ENCODE peak calls at places on chromosomes 13 and 19, in ten cellular contexts. A, V, M, F, X, Q, O, N, K and D are unnamed samples.

GRCh38 chr19:56162258-56162657 is 13.6 kb upstream of the GALP start:
- DNase-seq in V (no peak), X (no peak), K (no peak), M (no peak), O (no peak), A (no peak), F (peak), Q (peak), N (peak), D (no peak)

GRCh38 chr19:51695088-51695487 is 2.0 kb downstream of the SPACA6 start:
- DNase-seq in Q (no peak), N (no peak), O (no peak), A (no peak), K (no peak), F (no peak), M (peak), X (no peak), V (no peak), D (no peak)

GRCh38 chr13:101565327-101565726 is 112.9 kb downstream of the ITGBL1 start:
- DNase-seq in K (no peak), M (no peak), V (no peak), Q (no peak), N (no peak), X (no peak), A (no peak), O (no peak), F (no peak), D (no peak)

GRCh38 chr19:2274937-2275535 is 6.9 kb downstream of the PEAK3 start:
- DNase-seq in V (peak), O (peak), X (peak), N (peak), A (no peak), K (peak), M (peak), F (peak), Q (peak), D (no peak)

GRCh38 chr19:56314584-56315075 is at the start of gene ZSCAN5A:
- DNase-seq in F (peak), A (peak), Q (peak), X (peak), V (peak), N (peak), O (peak), M (peak), K (peak), D (peak)

GRCh38 chr19:42134671-42135070 is 2.4 kb upstream of the POU2F2 start:
- DNase-seq in V (no peak), X (no peak), Q (no peak), A (no peak), O (no peak), F (no peak), M (no peak), N (no peak), K (no peak), D (no peak)

GRCh38 chr13:97108535-97108910 is 113.6 kb upstream of the MBNL2 start:
- DNase-seq in K (no peak), F (peak), N (peak), A (no peak), Q (peak), V (no peak), X (no peak), M (peak), O (peak), D (no peak)

GRCh38 chr19:42198676-42199439 is 18.6 kb downstream of the DEDD2 start:
- DNase-seq in F (no peak), A (no peak), X (no peak), N (no peak), Q (no peak), M (no peak), V (no peak), O (no peak), K (peak), D (no peak)

GRCh38 chr19:29708553-29709439 is 6.3 kb downstream of the C19orf12 start:
- DNase-seq in A (no peak), K (no peak), M (peak), X (no peak), F (no peak), O (peak), V (no peak), Q (peak), N (peak), D (no peak)

GRCh38 chr19:22427587-22428298 is 5.6 kb upstream of the ZNF98 start:
- DNase-seq in Q (no peak), F (no peak), K (no peak), M (no peak), V (no peak), N (no peak), X (no peak), A (no peak), O (no peak), D (peak)

GRCh38 chr13:109892101-109892500 is 105.7 kb upstream of the IRS2 start:
- DNase-seq in Q (no peak), N (no peak), X (no peak), O (no peak), F (no peak), A (no peak), V (no peak), M (no peak), K (no peak), D (no peak)

GRCh38 chr19:10339380-10339960 is at the start of gene ICAM3:
- DNase-seq in O (no peak), F (no peak), Q (no peak), V (no peak), K (no peak), N (no peak), M (no peak), X (no peak), A (no peak), D (no peak)

GRCh38 chr13:113726961-113727411 is 32.0 kb upstream of the TMEM255B start:
- DNase-seq in K (no peak), Q (no peak), F (peak), O (peak), V (no peak), X (no peak), A (no peak), N (peak), M (peak), D (no peak)

GRCh38 chr19:21084343-21084742 is 2.3 kb downstream of the ZNF714 start:
- DNase-seq in K (no peak), Q (peak), A (peak), M (no peak), V (no peak), X (no peak), N (peak), F (peak), O (peak), D (no peak)

GRCh38 chr13:41649659-41650058 is 192.3 kb downstream of the RGCC start:
- DNase-seq in Q (peak), F (peak), O (peak), M (no peak), V (peak), K (peak), A (no peak), X (peak), N (peak), D (no peak)
- TF ChIP-seq CTCF in Q (peak), F (peak), O (peak), M (no peak), V (peak), K (peak), A (peak), X (no peak), N (peak), D (no peak)

GRCh38 chr19:4493104-4493928 is 21.2 kb downstream of the HDGFL2 start:
- DNase-seq in Q (no peak), A (no peak), K (no peak), F (no peak), V (no peak), N (no peak), M (no peak), X (no peak), O (no peak), D (no peak)

GRCh38 chr19:4496304-4496703 is 22.0 kb downstream of the PLIN4 start:
- DNase-seq in V (no peak), F (no peak), K (no peak), Q (no peak), N (no peak), A (no peak), X (no peak), O (no peak), M (no peak), D (no peak)

GRCh38 chr19:4494691-4495064 is 22.6 kb downstream of the HDGFL2 start:
- DNase-seq in A (no peak), V (no peak), Q (no peak), K (no peak), M (no peak), F (no peak), O (no peak), N (no peak), X (no peak), D (no peak)

GRCh38 chr19:4493929-4494690 is 22.0 kb downstream of the HDGFL2 start:
- DNase-seq in N (no peak), K (no peak), V (no peak), F (no peak), Q (no peak), X (no peak), O (no peak), M (no peak), A (no peak), D (no peak)

GRCh38 chr19:4495471-4495870 is 22.8 kb downstream of the PLIN4 start:
- DNase-seq in A (no peak), M (no peak), O (no peak), Q (no peak), X (peak), N (no peak), V (no peak), F (no peak), K (peak), D (no peak)
- TF ChIP-seq CTCF in A (no peak), M (no peak), O (no peak), Q (peak), X (peak), N (no peak), V (no peak), F (peak), K (peak), D (no peak)

DNA sequence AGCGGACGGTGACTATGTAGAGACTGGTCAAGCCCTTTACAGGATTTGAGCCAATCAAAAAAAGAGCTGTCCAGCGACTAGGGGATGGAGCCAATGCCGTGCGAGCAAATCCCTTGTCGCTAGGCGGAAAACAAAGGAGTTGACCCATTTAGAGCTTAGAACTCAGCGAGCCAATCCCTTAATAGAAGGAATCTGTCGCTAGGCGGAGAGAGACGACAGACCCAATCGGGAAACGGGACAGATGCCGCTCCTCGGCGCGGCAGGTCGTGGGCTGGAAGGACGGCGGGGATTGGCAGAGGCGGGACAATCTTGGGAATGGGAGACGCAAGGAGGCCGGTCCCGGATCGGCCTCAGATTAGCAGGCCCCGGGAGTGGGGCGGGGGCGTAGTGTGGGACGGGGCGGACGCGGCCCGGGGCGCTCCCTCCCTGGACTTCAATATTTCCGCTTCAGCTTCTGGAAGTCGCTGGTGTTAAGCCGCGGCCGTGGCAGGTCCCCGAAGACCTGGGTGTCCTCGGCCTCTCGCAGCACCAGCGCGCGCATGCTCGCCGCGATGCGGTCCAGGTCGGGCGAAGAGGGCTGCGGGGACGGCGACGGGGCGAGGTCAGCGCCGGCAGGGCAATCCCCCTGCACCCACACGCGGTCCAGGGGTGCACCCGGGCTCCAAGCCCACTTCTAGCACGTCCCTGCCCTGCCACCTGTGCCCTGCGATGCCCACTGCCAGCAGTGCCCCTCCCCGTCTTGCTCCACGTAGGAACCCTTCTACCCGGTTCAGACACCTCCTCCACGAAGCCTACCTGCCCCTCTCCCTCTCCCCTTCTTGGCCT is 2.3 kb upstream of the PNKP start:
- DNase-seq in V (peak), K (peak), A (peak), Q (peak), F (peak), O (peak), X (peak), N (peak), M (peak), D (peak)
- TF ChIP-seq CTCF in V (no peak), K (no peak), A (no peak), Q (no peak), F (no peak), O (no peak), X (no peak), N (no peak), M (no peak), D (peak)

GRCh38 chr13:70311175-70311574 is 202.9 kb upstream of the KLHL1 start:
- DNase-seq in M (no peak), O (no peak), V (no peak), A (no peak), K (no peak), F (no peak), Q (no peak), N (no peak), X (no peak), D (no peak)

GRCh38 chr13:70310720-70311119 is 202.5 kb upstream of the KLHL1 start:
- DNase-seq in M (no peak), K (peak), F (no peak), A (no peak), O (no peak), V (peak), Q (peak), X (peak), N (no peak), D (no peak)
- TF ChIP-seq CTCF in M (no peak), K (peak), F (no peak), A (no peak), O (no peak), V (no peak), Q (peak), X (peak), N (no peak), D (no peak)

GRCh38 chr19:18281082-18282020 is at the start of gene JUND:
- DNase-seq in A (peak), N (peak), O (peak), Q (peak), F (peak), X (peak), K (peak), M (peak), V (peak), D (peak)

GRCh38 chr19:18282788-18283141 is 1.3 kb upstream of the JUND start:
- DNase-seq in Q (no peak), K (no peak), M (no peak), A (no peak), N (no peak), V (no peak), F (no peak), X (peak), O (no peak), D (no peak)

GRCh38 chr19:18283338-18283737 is 1.9 kb upstream of the JUND start:
- DNase-seq in M (no peak), N (no peak), X (no peak), A (no peak), K (no peak), Q (no peak), F (no peak), V (no peak), O (no peak), D (no peak)

GRCh38 chr19:18280247-18281081 is 958 bp downstream of the JUND start:
- DNase-seq in M (peak), F (peak), Q (peak), A (no peak), V (peak), O (peak), N (peak), K (peak), X (peak), D (peak)

DNA sequence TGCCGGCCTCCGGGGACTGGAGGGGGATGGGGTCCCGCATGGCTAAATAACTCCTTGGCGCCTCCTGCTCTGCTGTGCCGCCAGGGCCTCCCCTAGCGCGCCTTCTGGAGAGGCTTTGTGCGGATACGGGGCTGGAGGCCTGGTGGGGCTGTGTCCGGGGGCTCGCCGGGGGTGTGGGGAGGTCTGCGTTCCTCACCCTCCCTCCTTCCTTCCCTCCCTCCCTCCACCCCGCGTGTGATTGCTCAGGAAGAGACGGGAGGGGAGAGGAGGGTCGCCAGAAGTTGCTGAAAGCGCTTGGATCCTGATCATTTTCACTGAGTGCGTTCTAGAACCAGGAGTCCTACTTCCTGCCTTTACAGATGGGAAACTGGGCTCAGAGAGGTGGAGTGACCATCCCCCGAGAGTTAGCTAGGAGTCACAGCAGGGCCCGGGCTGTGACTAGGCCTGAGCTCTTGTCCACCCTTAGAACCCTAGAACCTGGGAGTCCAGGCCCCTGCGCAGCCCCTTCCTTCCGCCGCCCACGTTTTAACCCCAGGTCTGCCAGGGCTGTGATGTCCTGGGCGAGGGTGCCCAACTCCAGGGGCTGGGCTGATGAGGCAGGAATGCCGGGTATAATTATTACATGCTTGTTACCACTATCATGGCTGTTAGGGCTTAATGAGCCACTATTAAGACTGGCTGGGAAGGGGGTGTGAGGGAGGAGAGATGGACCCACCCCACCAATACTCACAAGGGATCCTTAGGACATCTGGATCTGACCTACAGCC is 782 bp upstream of the JUND start:
- DNase-seq in Q (no peak), N (no peak), V (no peak), X (no peak), F (no peak), A (peak), O (peak), K (no peak), M (peak), D (no peak)
- TF ChIP-seq CTCF in Q (no peak), N (peak), V (no peak), X (no peak), F (peak), A (peak), O (peak), K (no peak), M (no peak), D (peak)

GRCh38 chr19:34430738-34431625 is 2.8 kb downstream of the UBA2 start:
- DNase-seq in V (peak), K (peak), A (no peak), F (peak), X (peak), N (peak), M (peak), O (peak), Q (peak), D (no peak)
- TF ChIP-seq CTCF in V (peak), K (peak), A (peak), F (peak), X (peak), N (peak), M (peak), O (peak), Q (peak), D (no peak)

GRCh38 chr19:920051-920857 is 3.1 kb downstream of the KISS1R start:
- DNase-seq in Q (peak), K (peak), M (no peak), X (no peak), N (no peak), F (no peak), A (no peak), V (no peak), O (no peak), D (no peak)
- TF ChIP-seq CTCF in Q (no peak), K (no peak), M (no peak), X (no peak), N (no peak), F (no peak), A (no peak), V (no peak), O (no peak), D (peak)